ENCODE peak calls at places on chromosomes 2 and 18, in nine cellular contexts. U is H1, T is sigmoid colon, J is transverse colon, P is K562, F is esophagus muscularis mucosa, R is upper lobe of left lung, A is GM12878, G is suprapubic skin. S is an unnamed sample.

GRCh38 chr2:178296394-178297090 is 102.2 kb downstream of the OSBPL6 start:
- DNase-seq in U (no peak), T (no peak), J (no peak), P (no peak), F (no peak), R (no peak), A (peak), G (no peak), S (no peak)

GRCh38 chr2:100902833-100903405 is 83.0 kb downstream of the NPAS2 start:
- DNase-seq in U (no peak), T (no peak), J (no peak), P (no peak), F (no peak), R (no peak), A (no peak), G (no peak), S (no peak)

GRCh38 chr18:11095674-11096293 is 53.6 kb downstream of the PIEZO2 start:
- DNase-seq in U (no peak), T (no peak), J (no peak), P (no peak), F (no peak), R (no peak), A (no peak), G (no peak), S (no peak)

GRCh38 chr18:23129355-23130002 is 5.8 kb upstream of the CABLES1 start:
- DNase-seq in U (no peak), T (no peak), J (no peak), P (no peak), F (no peak), R (no peak), A (no peak), G (peak), S (no peak)

GRCh38 chr2:95334916-95335641 is 37.9 kb downstream of the KCNIP3 start:
- DNase-seq in U (no peak), T (no peak), J (no peak), P (no peak), F (no peak), R (no peak), A (no peak), G (no peak), S (no peak)

GRCh38 chr2:97719362-97720155 is 6.2 kb downstream of the ZAP70 start:
- DNase-seq in U (no peak), T (no peak), J (no peak), P (no peak), F (no peak), R (no peak), A (no peak), G (no peak), S (no peak)

GRCh38 chr2:218394298-218395089 is 5.2 kb upstream of the CTDSP1 start:
- DNase-seq in U (no peak), T (peak), J (no peak), P (no peak), F (no peak), R (peak), A (no peak), G (no peak), S (no peak)

GRCh38 chr2:192500550-192501200 is 305.9 kb upstream of the TMEFF2 start:
- DNase-seq in U (no peak), T (no peak), J (no peak), P (no peak), F (no peak), R (no peak), A (peak), G (no peak), S (no peak)

GRCh38 chr2:101120124-101120996 is 30.8 kb downstream of the TBC1D8 start:
- DNase-seq in U (no peak), T (peak), J (peak), P (no peak), F (no peak), R (no peak), A (no peak), G (peak), S (peak)

GRCh38 chr2:39156107-39156506 is 35.3 kb upstream of the SOS1 start:
- DNase-seq in U (no peak), T (no peak), J (no peak), P (no peak), F (no peak), R (no peak), A (no peak), G (no peak), S (no peak)

GRCh38 chr2:207881902-207882301 is 112.2 kb upstream of the FZD5 start:
- DNase-seq in U (no peak), T (no peak), J (no peak), P (no peak), F (peak), R (no peak), A (no peak), G (no peak), S (no peak)

GRCh38 chr2:153819501-153819900 is 52.2 kb upstream of the GALNT13 start:
- DNase-seq in U (no peak), T (no peak), J (no peak), P (no peak), F (no peak), R (no peak), A (no peak), G (no peak), S (no peak)

DNA sequence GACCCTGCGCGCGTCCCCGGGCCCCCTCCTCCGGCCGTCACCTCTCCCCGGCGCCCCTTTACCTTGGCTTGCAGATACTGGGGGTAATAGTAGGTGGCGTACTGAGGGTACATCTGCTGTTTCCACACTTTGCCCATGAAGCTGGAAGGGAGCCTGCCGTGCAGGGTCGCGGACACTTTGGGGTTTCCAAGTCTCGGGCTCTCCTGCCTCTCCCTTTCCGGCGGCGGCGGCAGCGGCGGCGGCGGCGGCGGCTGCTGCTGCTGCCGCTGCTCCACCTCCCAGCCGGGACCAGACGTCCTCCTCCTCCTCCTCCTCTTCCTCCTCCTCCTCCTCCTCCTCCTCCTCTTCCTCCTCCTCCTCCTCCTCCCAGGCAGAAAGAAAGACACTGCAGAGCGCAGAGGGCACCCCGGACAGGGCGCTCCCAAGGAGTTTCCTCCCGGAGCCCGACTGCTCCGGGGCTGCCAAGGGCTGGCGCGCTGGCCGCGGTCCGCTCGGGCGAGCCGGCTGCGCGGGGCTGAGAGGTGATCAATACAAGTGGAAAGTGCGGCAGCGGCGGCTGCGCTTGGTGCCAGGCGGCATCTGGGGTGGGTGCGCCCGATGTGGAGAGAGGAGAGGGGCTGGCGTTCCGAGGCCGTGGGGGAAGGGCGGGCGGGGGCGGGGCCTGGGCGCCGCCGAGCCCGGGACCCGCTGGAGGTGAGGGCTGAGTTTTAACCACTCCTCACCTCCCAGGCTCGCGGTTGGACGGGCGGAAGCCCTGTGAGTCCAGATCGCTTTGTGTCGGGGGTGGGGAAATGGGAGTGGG is at the start of gene RBMS1:
- DNase-seq in U (no peak), T (peak), J (peak), P (peak), F (no peak), R (peak), A (no peak), G (peak), S (peak)
- TF ChIP-seq POLR2A in U (no peak), T (peak), J (peak), P (no peak), F (no peak), R (no peak), A (no peak), G (no peak), S (no peak)

GRCh38 chr2:77391119-77391518 is 131.1 kb downstream of the LRRTM4 start:
- DNase-seq in U (no peak), T (no peak), J (no peak), P (no peak), F (no peak), R (no peak), A (no peak), G (no peak), S (no peak)
- TF ChIP-seq EP300 in U (no peak), T (no peak), J (no peak), P (no peak), F (no peak), R (no peak), A (no peak), G (no peak), S (no peak)

GRCh38 chr2:174122185-174122584 is 126.1 kb downstream of the OLA1 start:
- DNase-seq in U (no peak), T (no peak), J (no peak), P (no peak), F (no peak), R (no peak), A (no peak), G (no peak), S (no peak)

GRCh38 chr2:174121178-174121577 is 127.2 kb downstream of the OLA1 start:
- DNase-seq in U (no peak), T (no peak), J (no peak), P (no peak), F (no peak), R (no peak), A (no peak), G (no peak), S (no peak)

GRCh38 chr2:174121612-174122011 is 126.7 kb downstream of the OLA1 start:
- DNase-seq in U (no peak), T (no peak), J (no peak), P (no peak), F (no peak), R (no peak), A (no peak), G (no peak), S (no peak)

GRCh38 chr2:174117951-174118930 is 130.1 kb downstream of the OLA1 start:
- DNase-seq in U (no peak), T (no peak), J (no peak), P (no peak), F (no peak), R (no peak), A (no peak), G (no peak), S (no peak)

GRCh38 chr2:174120346-174120745 is 128.0 kb downstream of the OLA1 start:
- DNase-seq in U (no peak), T (no peak), J (no peak), P (peak), F (no peak), R (no peak), A (no peak), G (no peak), S (no peak)
- TF ChIP-seq POLR2AphosphoS5 in U (no peak), T (no peak), J (no peak), P (no peak), F (no peak), R (no peak), A (no peak), G (no peak), S (no peak)

GRCh38 chr2:231667497-231667896 is 40.8 kb upstream of the PTMA start:
- DNase-seq in U (no peak), T (no peak), J (peak), P (no peak), F (no peak), R (no peak), A (no peak), G (no peak), S (no peak)
- TF ChIP-seq POLR2A in U (no peak), T (no peak), J (peak), P (no peak), F (no peak), R (no peak), A (no peak), G (no peak), S (no peak)